ENCODE peak calls at places on chromosomes 16 and 17, in five cellular contexts. H is cardiac fibroblast, O is fibroblast of mammary gland, L is cardiac muscle cell, P is ascending aorta. U is an unnamed sample.

GRCh38 chr17:79796570-79797491 is at the start of gene CBX8:
- DNase-seq in L (peak), H (peak), O (peak), P (peak), U (peak)

GRCh38 chr16:85555549-85556455 is 57.3 kb upstream of the GSE1 start:
- DNase-seq in L (peak), P (no peak), O (peak), H (peak), U (peak)

GRCh38 chr17:80119271-80119791 is 17.9 kb downstream of the GAA start:
- DNase-seq in O (no peak), H (no peak), L (no peak), P (no peak), U (no peak)

GRCh38 chr17:64130559-64131001 is 636 bp upstream of the ERN1 start:
- DNase-seq in H (peak), L (no peak), O (peak), P (peak), U (peak)

GRCh38 chr17:4045477-4045876 is 81.2 kb upstream of the ATP2A3 start:
- DNase-seq in O (no peak), H (no peak), L (no peak), P (no peak), U (no peak)

GRCh38 chr16:84718-85452 is 6.9 kb downstream of the MPG start:
- DNase-seq in P (peak), H (peak), O (peak), L (no peak), U (peak)

GRCh38 chr17:5832886-5833285 is 237.3 kb upstream of the WSCD1 start:
- DNase-seq in P (no peak), O (no peak), H (peak), L (no peak), U (peak)

GRCh38 chr17:30000001-30000754 is 58.7 kb downstream of the EFCAB5 start:
- DNase-seq in H (peak), P (no peak), O (peak), L (no peak), U (peak)

DNA sequence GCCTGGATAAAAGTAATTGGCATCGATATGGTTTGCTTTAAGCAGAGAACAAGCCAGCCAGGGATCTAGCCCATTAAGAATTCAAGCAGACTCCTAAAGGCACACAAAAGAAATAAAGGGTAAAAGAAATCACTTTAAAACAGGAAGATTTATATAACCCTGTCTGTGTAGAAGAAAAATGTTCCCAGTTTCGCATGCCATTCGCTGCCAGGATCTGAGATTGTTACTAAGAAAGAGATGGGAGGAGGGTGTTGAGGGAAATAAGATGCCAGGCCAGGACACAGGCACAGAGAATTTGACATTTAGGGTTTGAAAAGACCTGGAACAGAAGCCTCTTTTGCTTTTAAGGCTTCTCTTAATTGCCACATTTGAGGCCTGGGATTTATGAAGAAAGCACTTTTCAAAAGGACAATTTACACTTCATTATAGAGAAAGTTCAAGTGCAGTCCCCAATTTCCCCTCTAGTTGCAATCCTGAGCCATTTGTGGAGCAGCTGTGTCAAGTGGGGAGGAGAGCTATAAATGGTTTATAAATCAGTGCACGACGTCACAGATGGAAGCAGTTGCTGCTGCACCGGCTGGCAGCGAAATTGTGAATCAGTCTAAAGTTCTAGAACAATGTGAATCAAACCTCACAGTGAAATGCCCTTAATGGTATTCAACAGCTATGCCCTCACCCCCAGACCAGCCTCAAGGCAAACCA is 26.4 kb upstream of the C16orf87 start:
- DNase-seq in O (peak), P (no peak), H (peak), L (peak), U (peak)
- TF ChIP-seq CTCF in O (peak), P (peak), H (peak), L (peak), U (peak)

DNA sequence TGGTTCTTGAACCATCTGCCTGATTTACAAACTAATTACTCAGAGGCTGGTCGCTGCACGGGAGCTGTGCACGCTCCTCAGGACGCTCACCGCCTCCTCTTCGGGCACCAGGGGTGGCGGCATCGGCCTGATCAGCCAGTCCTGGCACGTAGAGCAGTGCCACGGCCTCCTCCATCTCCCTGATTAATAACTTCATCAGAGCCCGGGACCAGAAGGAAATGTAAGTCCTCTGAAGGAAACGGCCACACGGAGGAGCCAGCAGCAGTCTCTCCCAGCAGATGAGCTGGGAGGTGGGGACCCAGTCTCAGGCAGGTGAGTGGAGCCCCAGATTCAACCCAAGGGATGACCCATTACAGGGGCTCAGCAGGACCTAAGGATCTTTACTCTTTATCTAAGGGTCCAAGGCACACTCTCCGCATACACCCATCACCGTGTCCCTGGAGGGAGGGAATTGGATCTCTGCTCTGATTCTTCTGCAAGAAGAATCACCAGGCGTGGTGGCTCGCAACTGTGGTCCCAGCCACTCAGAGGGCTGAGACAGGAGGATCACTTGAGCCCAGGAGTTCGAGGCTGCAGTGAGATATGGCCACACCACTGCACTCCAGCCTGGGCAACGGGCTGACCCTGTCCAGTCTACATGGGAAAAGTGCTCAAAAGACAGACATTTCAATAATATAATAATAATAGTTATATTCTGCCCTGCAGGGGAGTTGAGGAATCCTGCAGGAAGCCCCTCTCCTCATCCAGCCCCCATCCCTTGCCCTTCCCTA is 366.5 kb downstream of the SEC14L1 start:
- DNase-seq in P (no peak), H (no peak), O (no peak), L (peak), U (no peak)
- TF ChIP-seq CTCF in P (no peak), H (no peak), O (no peak), L (no peak), U (no peak)

GRCh38 chr17:40399185-40399584 is 18.5 kb downstream of the TOP2A start:
- DNase-seq in O (peak), P (no peak), H (peak), L (peak), U (peak)
- TF ChIP-seq CTCF in O (peak), P (peak), H (peak), L (peak), U (peak)

DNA sequence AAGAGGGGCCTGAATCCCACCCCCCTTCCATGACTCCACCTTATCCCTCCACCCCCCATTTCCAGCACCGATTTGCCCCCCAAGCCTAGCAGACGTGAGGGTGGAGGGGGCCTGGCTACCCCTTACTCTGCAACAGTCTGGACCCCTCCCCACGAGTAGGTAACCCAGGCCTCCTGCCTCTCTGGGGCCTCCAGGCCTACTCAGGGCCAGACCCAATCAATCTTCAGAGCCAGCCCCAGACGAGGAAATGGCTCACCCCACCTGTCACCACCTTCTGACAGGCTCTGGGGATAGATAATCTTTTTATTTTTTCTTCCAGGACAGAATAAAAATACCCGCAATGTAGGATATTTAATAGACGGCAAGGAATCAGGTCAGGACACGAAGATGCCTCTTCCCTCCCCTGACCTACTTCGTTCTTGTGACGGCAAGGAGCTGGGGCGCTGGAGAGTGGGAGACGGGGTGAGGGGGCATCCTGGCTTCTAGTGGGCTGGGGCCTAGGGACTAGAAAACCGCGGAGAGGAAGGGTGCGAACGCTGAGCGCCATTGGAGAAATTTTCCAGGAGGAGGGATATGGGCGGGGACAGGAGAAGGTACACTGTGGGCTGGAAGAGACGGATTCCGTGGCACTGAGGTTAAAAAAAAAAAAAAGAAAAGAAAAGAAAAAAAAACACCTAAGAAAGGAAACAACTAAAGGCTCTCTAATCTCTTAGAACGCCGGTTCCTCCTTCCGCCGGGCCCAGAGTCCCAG is 872 bp upstream of the PLXDC1 start:
- DNase-seq in O (no peak), L (peak), H (no peak), P (no peak), U (no peak)
- TF ChIP-seq CTCF in O (no peak), L (no peak), H (no peak), P (no peak), U (no peak)

DNA sequence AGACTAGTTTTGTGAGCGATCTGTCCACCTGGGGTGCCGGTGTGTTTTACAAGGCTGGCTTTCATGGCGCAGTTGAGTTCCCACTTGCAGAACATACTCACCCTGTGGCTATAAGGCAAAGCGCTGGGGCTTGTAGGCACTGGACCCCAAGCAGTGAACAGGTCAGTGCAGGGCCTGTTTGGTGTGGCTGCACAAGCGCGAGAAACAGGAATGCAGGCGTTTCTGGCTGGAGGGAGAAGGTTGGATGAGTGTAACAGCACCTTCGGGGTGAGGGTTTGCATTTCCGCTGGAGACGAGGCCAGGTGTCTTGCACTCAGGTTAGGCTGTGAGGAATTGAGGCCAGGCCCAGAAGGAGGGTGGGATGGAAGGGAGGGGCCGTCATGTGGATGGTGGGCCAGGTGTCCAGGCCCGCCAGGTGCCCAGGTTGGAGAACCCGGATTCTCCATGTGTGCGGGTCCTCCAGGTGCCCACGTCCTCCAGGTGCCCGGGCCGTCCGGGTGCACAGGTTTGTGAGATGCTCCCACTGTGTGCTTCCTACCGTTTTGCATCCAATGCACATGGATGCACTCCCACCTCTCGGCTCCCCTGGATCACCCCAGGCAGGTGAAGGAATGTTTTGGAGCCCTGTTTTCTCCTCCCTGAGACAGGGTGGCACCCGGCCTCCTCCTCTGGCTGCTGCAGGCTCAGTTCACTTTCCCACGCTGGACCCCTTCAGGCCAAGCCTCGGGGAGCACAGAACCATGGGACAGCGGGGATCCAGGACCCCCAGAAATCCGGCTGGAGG is 46.0 kb downstream of the SLC7A5 start:
- DNase-seq in P (no peak), H (no peak), O (no peak), L (no peak), U (no peak)
- TF ChIP-seq CTCF in P (no peak), H (no peak), O (no peak), L (no peak), U (no peak)

U was measured in MCF 10A.